ENCODE peak calls at places on chromosome 4, in six cellular contexts. R is GM12865, U is upper lobe of right lung, H is endothelial cell of umbilical vein, G is AG09309, F is tibial artery. J is an unnamed sample.

GRCh38 chr4:121096629-121097028 is 24.3 kb upstream of the NDNF start:
- DNase-seq in G (peak), F (no peak), R (no peak), H (peak), U (no peak), J (peak)

GRCh38 chr4:186685744-186686143 is 37.9 kb downstream of the FAT1 start:
- DNase-seq in F (no peak), R (no peak), H (no peak), U (no peak), G (peak), J (peak)

GRCh38 chr4:138749303-138749702 is 266.3 kb upstream of the NOCT start:
- DNase-seq in H (no peak), G (no peak), F (no peak), R (no peak), U (no peak), J (no peak)

GRCh38 chr4:1299301-1299860 is 9.7 kb downstream of the MAEA start:
- DNase-seq in H (no peak), G (no peak), R (no peak), F (no peak), U (peak), J (no peak)

GRCh38 chr4:179485781-179486180 is 2043.5 kb upstream of the AGA start:
- DNase-seq in R (no peak), U (no peak), F (no peak), G (no peak), H (no peak), J (no peak)

GRCh38 chr4:173477016-173477415 is 53.0 kb downstream of the HAND2 start:
- DNase-seq in F (no peak), G (no peak), R (no peak), U (no peak), H (no peak), J (no peak)

GRCh38 chr4:116358633-116359222 is 726.6 kb downstream of the TRAM1L1 start:
- DNase-seq in H (peak), R (peak), F (no peak), U (no peak), G (peak), J (peak)

GRCh38 chr4:113293043-113293560 is 243.6 kb downstream of the ANK2 start:
- DNase-seq in U (no peak), H (no peak), F (peak), R (no peak), G (no peak), J (no peak)

GRCh38 chr4:8157496-8157895 is 1.1 kb downstream of the ABLIM2 start:
- DNase-seq in H (no peak), F (peak), U (no peak), G (no peak), R (no peak), J (no peak)

GRCh38 chr4:1658146-1658545 is 26.0 kb downstream of the FAM53A start:
- DNase-seq in F (no peak), G (no peak), H (no peak), R (no peak), U (no peak), J (no peak)

GRCh38 chr4:15469402-15470148 is at the start of gene CC2D2A:
- DNase-seq in R (no peak), H (peak), U (no peak), F (no peak), G (no peak), J (no peak)

GRCh38 chr4:38177792-38178665 is 217.8 kb downstream of the PTTG2 start:
- DNase-seq in H (no peak), U (peak), G (no peak), F (peak), R (peak), J (no peak)

GRCh38 chr4:166039822-166040221 is 166.8 kb downstream of the TLL1 start:
- DNase-seq in R (no peak), F (no peak), U (no peak), G (no peak), H (no peak), J (no peak)

GRCh38 chr4:128721896-128722295 is 87.6 kb upstream of the JADE1 start:
- DNase-seq in U (no peak), F (no peak), H (no peak), R (no peak), G (no peak), J (no peak)

GRCh38 chr4:55346851-55347255 is 811 bp downstream of the SRD5A3 start:
- DNase-seq in U (no peak), G (no peak), F (no peak), R (no peak), H (no peak), J (no peak)

GRCh38 chr4:59248313-59248712 is 1951.8 kb upstream of the ADGRL3 start:
- DNase-seq in U (no peak), G (no peak), H (no peak), R (no peak), F (no peak), J (no peak)

GRCh38 chr4:1375051-1375721 is 28.2 kb downstream of the UVSSA start:
- DNase-seq in U (peak), G (no peak), F (peak), R (no peak), H (no peak), J (no peak)

GRCh38 chr4:83536649-83537352 is 893 bp downstream of the GPAT3 start:
- DNase-seq in G (no peak), U (no peak), R (no peak), H (no peak), F (no peak), J (no peak)

GRCh38 chr4:106868381-106869035 is 167.6 kb downstream of the DKK2 start:
- DNase-seq in G (no peak), U (no peak), R (no peak), F (no peak), H (peak), J (no peak)

GRCh38 chr4:40976343-40976742 is 226.6 kb downstream of the NSUN7 start:
- DNase-seq in F (no peak), G (no peak), H (peak), U (no peak), R (peak), J (no peak)

GRCh38 chr4:108345862-108346530 is 177.3 kb upstream of the LEF1 start:
- DNase-seq in F (no peak), R (no peak), G (no peak), U (no peak), H (no peak), J (peak)

GRCh38 chr4:26884486-26884988 is 23.9 kb downstream of the STIM2 start:
- DNase-seq in R (peak), H (no peak), G (no peak), U (no peak), F (no peak), J (no peak)
- H3K4me3 ChIP-seq in R (peak), H (no peak), G (no peak), U (no peak), F (no peak), J (no peak)

DNA sequence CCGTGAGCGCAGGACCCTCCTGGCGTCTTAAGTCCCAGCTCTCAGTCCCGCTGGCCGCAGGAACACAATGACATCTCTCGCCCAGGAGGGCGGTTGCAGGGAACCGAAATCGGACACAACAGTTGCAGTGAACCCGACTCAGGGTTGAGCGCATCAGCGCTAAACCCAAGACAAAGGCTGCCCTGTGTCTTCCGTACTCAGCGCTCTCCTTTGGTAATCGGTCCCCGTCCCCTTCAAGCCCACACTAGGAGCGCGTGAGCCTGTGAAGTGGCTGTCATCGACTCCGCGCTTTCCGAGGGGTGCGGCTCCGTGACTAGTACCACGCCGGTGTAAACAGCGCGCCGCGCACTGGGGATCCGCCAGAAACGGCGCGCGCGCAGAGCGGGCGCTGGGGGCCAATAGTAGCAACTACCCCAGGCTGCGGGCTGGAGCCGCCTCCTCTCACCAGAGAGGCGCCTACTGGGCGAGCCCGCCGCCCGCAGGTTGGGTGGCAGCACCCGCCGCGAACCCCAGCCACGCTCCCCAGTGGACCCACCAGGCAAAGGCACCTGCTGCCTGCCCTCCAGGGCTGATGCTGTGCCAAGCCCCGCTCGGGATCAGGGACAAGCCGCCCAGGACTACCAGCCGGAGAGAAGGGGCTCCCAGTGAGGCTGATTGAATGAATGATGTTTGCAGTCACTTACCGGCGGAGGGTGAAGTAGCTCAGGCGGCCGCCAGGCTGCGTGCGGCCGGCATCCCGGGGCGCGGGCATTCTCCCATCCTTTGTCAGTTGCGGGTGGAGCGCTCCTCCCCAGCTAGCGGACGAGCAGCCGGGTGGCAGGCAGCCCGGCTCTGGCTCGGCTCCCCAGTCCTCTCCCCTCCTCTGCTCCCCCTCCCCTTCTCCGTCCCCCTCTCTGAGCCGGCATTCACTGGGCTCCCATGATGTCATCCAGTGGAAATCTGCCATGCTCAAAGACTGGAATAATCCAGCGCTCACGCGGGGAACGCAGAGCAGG is 370.4 kb upstream of the SMIM31 start:
- DNase-seq in U (peak), G (no peak), H (no peak), R (no peak), F (peak), J (no peak)
- H3K4me3 ChIP-seq in U (no peak), G (no peak), H (no peak), R (no peak), F (peak), J (no peak)

GRCh38 chr4:123856689-123857545 is 460.3 kb downstream of the SPRY1 start:
- DNase-seq in G (no peak), H (peak), U (no peak), F (no peak), R (no peak), J (no peak)
- H3K4me3 ChIP-seq in G (no peak), H (peak), U (no peak), F (peak), R (no peak), J (no peak)

GRCh38 chr4:2937146-2937857 is 25.9 kb downstream of the NOP14 start:
- DNase-seq in G (no peak), H (no peak), U (peak), R (peak), F (peak), J (no peak)

GRCh38 chr4:2934077-2934812 is 29.0 kb downstream of the NOP14 start:
- DNase-seq in F (peak), H (peak), G (no peak), U (peak), R (peak), J (no peak)

GRCh38 chr4:2934813-2935761 is 28.1 kb downstream of the NOP14 start:
- DNase-seq in R (peak), H (peak), F (peak), U (peak), G (peak), J (peak)

GRCh38 chr4:2936773-2937145 is 26.4 kb downstream of the NOP14 start:
- DNase-seq in U (peak), G (no peak), F (peak), R (peak), H (no peak), J (no peak)

GRCh38 chr4:2935762-2936743 is 27.2 kb downstream of the NOP14 start:
- DNase-seq in R (peak), G (no peak), H (no peak), U (peak), F (peak), J (no peak)
- H3K4me3 ChIP-seq in R (peak), G (peak), H (peak), U (peak), F (peak), J (peak)

GRCh38 chr4:70920592-70920991 is 18.4 kb downstream of the MOB1B start:
- DNase-seq in H (no peak), U (no peak), G (no peak), R (no peak), F (no peak), J (no peak)
- H3K4me3 ChIP-seq in H (no peak), U (no peak), G (no peak), R (no peak), F (no peak), J (no peak)

GRCh38 chr4:184924516-184924915 is 93.8 kb upstream of the HELT start:
- DNase-seq in G (no peak), R (no peak), F (no peak), U (no peak), H (no peak), J (no peak)
- H3K4me3 ChIP-seq in G (no peak), R (no peak), F (no peak), U (no peak), H (no peak), J (no peak)

GRCh38 chr4:145939241-145939640 is 618 bp upstream of the ZNF827 start:
- DNase-seq in G (no peak), F (no peak), R (no peak), U (no peak), H (peak), J (no peak)
- H3K4me3 ChIP-seq in G (peak), F (peak), R (peak), U (peak), H (peak), J (peak)

GRCh38 chr4:101357751-101358150 is 10.4 kb upstream of the PPP3CA start:
- DNase-seq in U (no peak), R (no peak), H (no peak), F (no peak), G (no peak), J (no peak)

GRCh38 chr4:101356928-101357327 is 9.6 kb upstream of the PPP3CA start:
- DNase-seq in H (peak), U (no peak), F (no peak), R (no peak), G (peak), J (peak)

GRCh38 chr4:101355246-101355645 is 7.9 kb upstream of the PPP3CA start:
- DNase-seq in R (peak), F (no peak), U (no peak), G (no peak), H (no peak), J (no peak)

GRCh38 chr4:101355767-101356702 is 8.7 kb upstream of the PPP3CA start:
- DNase-seq in R (no peak), G (peak), H (peak), U (no peak), F (no peak), J (no peak)
- H3K4me3 ChIP-seq in R (no peak), G (no peak), H (no peak), U (no peak), F (no peak), J (no peak)